ENCODE peak calls at places on chromosomes 2 and 18, in four cellular contexts. X, P, R and Q are unnamed samples.
A peak's percentile ranks its signal among the peaks of the same experiment; 100 is the strongest.

GRCh38 chr2:212998629-212999359 is 152.6 kb downstream of the IKZF2 start:
- DNase-seq in X (no peak), P (no peak), R (no peak), Q (no peak)

GRCh38 chr2:158984554-158985207 is 16.2 kb downstream of the TANC1 start:
- DNase-seq in X (no peak), P (no peak), R (no peak), Q (no peak)

GRCh38 chr2:98656800-98657199 is 48.4 kb downstream of the UNC50 start:
- DNase-seq in X (no peak), P (no peak), R (no peak), Q (no peak)

GRCh38 chr2:17979707-17980106 is 101.2 kb downstream of the KCNS3 start:
- DNase-seq in X (no peak), P (no peak), R (no peak), Q (no peak)

GRCh38 chr2:119638246-119638645 is 40.8 kb upstream of the TMEM177 start:
- DNase-seq in X (no peak), P (no peak), R (no peak), Q (no peak)

GRCh38 chr18:46397174-46397573 is 259.8 kb downstream of the LOXHD1 start:
- DNase-seq in X (no peak), P (no peak), R (no peak), Q (no peak)

GRCh38 chr2:53767405-53768232 is at the start of gene CHAC2:
- DNase-seq in X (peak; percentile 43), P (peak; percentile 91), R (peak; percentile 89), Q (peak; percentile 50)

GRCh38 chr2:34738691-34739090 is 1139.6 kb upstream of the FAM98A start:
- DNase-seq in X (no peak), P (no peak), R (no peak), Q (no peak)

GRCh38 chr2:83900859-83901258 is 558.2 kb downstream of the SUCLG1 start:
- DNase-seq in X (no peak), P (no peak), R (no peak), Q (no peak)

GRCh38 chr2:190334479-190335224 is 8.7 kb upstream of the INPP1 start:
- DNase-seq in X (no peak), P (no peak), R (peak; percentile 68), Q (no peak)

GRCh38 chr2:223725494-223725893 is 111.9 kb downstream of the AP1S3 start:
- DNase-seq in X (peak; percentile 94), P (peak; percentile 81), R (no peak), Q (no peak)

GRCh38 chr2:229044581-229044980 is 226.5 kb downstream of the PID1 start:
- DNase-seq in X (no peak), P (no peak), R (no peak), Q (no peak)

GRCh38 chr2:159249955-159250723 is 36.4 kb downstream of the WDSUB1 start:
- DNase-seq in X (no peak), P (peak; percentile 46), R (no peak), Q (no peak)

GRCh38 chr2:139099721-139100120 is 319.5 kb upstream of the NXPH2 start:
- DNase-seq in X (no peak), P (no peak), R (no peak), Q (no peak)

GRCh38 chr2:169007941-169008340 is 23.2 kb downstream of the ABCB11 start:
- DNase-seq in X (no peak), P (no peak), R (no peak), Q (no peak)

GRCh38 chr2:9703085-9703641 is 72.4 kb upstream of the YWHAQ start:
- DNase-seq in X (peak; percentile 94), P (peak; percentile 10), R (no peak), Q (peak; percentile 75)

GRCh38 chr18:48328473-48329205 is 80.5 kb downstream of the ZBTB7C start:
- DNase-seq in X (no peak), P (no peak), R (no peak), Q (no peak)

GRCh38 chr2:226758886-226759660 is 40.5 kb downstream of the IRS1 start:
- DNase-seq in X (peak; percentile 52), P (no peak), R (no peak), Q (no peak)

GRCh38 chr2:232957607-232958211 is 55.3 kb downstream of the NGEF start:
- DNase-seq in X (no peak), P (no peak), R (no peak), Q (no peak)

GRCh38 chr2:85765081-85765731 is 11.4 kb downstream of the ATOH8 start:
- DNase-seq in X (no peak), P (no peak), R (no peak), Q (no peak)

GRCh38 chr2:191350826-191351225 is 105.6 kb downstream of the MYO1B start:
- DNase-seq in X (no peak), P (no peak), R (no peak), Q (no peak)

GRCh38 chr2:70923378-70924015 is 12.2 kb upstream of the ATP6V1B1 start:
- DNase-seq in X (no peak), P (no peak), R (no peak), Q (no peak)

GRCh38 chr18:36302676-36303075 is 5.2 kb downstream of the FHOD3 start:
- DNase-seq in X (no peak), P (no peak), R (no peak), Q (no peak)

GRCh38 chr2:101956465-101957030 is 35.2 kb upstream of the IL1R2 start:
- DNase-seq in X (no peak), P (no peak), R (no peak), Q (no peak)

GRCh38 chr2:189363559-189363958 is 77.7 kb upstream of the WDR75 start:
- DNase-seq in X (no peak), P (no peak), R (no peak), Q (no peak)

GRCh38 chr2:129606496-129607270 is 372.8 kb upstream of the RAB6C start:
- DNase-seq in X (no peak), P (no peak), R (no peak), Q (no peak)

GRCh38 chr2:61898810-61899209 is 6.7 kb upstream of the COMMD1 start:
- DNase-seq in X (no peak), P (peak; percentile 31), R (no peak), Q (no peak)

GRCh38 chr18:58045265-58046086 is 1.4 kb downstream of the NEDD4L start:
- DNase-seq in X (no peak), P (peak; percentile 65), R (peak; percentile 71), Q (peak; percentile 60)

GRCh38 chr2:120468136-120468535 is 122.2 kb downstream of the INHBB start:
- DNase-seq in X (no peak), P (no peak), R (no peak), Q (no peak)

GRCh38 chr2:65453916-65454315 is 21.5 kb upstream of the SPRED2 start:
- DNase-seq in X (no peak), P (no peak), R (no peak), Q (no peak)

GRCh38 chr2:200466703-200467418 is 43.0 kb downstream of the KCTD18 start:
- DNase-seq in X (no peak), P (no peak), R (no peak), Q (no peak)